ENCODE peak calls at places on chromosomes 6 and 20, in nine cellular contexts. S is ACHN, V is NB4, I is GM12892, N is islet precursor cell, W is Caki2, D is AG04450, K is choroid plexus epithelial cell, T is H4. F is an unnamed sample.

GRCh38 chr20:44218441-44218840 is 7.9 kb upstream of the OSER1 start:
- DNase-seq in K (no peak), T (no peak), S (no peak), V (no peak), I (no peak), D (no peak), N (no peak), W (no peak), F (no peak)

GRCh38 chr20:57502331-57502700 is 22.6 kb downstream of the CTCFL start:
- DNase-seq in D (no peak), I (no peak), V (no peak), T (no peak), S (no peak), N (no peak), W (no peak), K (no peak), F (no peak)

GRCh38 chr20:57435498-57436222 is 44.5 kb downstream of the RBM38 start:
- DNase-seq in V (peak; percentile 96), D (no peak), N (no peak), S (no peak), T (peak; percentile 98), K (peak; percentile 29), I (no peak), W (peak; percentile 74), F (peak; percentile 63)

GRCh38 chr20:17856837-17857605 is 111.6 kb downstream of the SNX5 start:
- DNase-seq in S (no peak), V (no peak), T (no peak), N (no peak), I (no peak), W (no peak), D (no peak), K (no peak), F (no peak)

GRCh38 chr6:20681243-20681684 is 147.0 kb downstream of the CDKAL1 start:
- DNase-seq in T (no peak), S (no peak), I (no peak), K (no peak), D (no peak), N (no peak), V (no peak), W (no peak), F (no peak)

GRCh38 chr20:6142348-6142993 is 19.6 kb upstream of the FERMT1 start:
- DNase-seq in W (peak; percentile 32), K (peak; percentile 82), I (no peak), N (no peak), T (peak; percentile 28), S (peak; percentile 54), D (peak; percentile 23), V (peak; percentile 78), F (peak; percentile 44)

GRCh38 chr6:84119277-84119676 is 85.7 kb downstream of the MRAP2 start:
- DNase-seq in D (no peak), K (peak; percentile 47), T (no peak), I (no peak), W (no peak), V (no peak), S (peak; percentile 1), N (no peak), F (no peak)

GRCh38 chr20:33672426-33673114 is 1.7 kb downstream of the NECAB3 start:
- DNase-seq in W (no peak), I (no peak), S (no peak), N (no peak), T (no peak), K (peak; percentile 60), V (no peak), D (no peak), F (no peak)

GRCh38 chr6:164756142-164756541 is 553.3 kb downstream of the C6orf118 start:
- DNase-seq in T (no peak), V (no peak), W (no peak), K (peak; percentile 0), I (no peak), D (no peak), N (no peak), S (no peak), F (no peak)

GRCh38 chr6:7975764-7976146 is 65.2 kb upstream of the TXNDC5 start:
- DNase-seq in S (no peak), W (peak; percentile 14), D (no peak), N (no peak), T (no peak), V (peak; percentile 27), K (peak; percentile 48), I (no peak), F (peak; percentile 13)

GRCh38 chr6:98769546-98769945 is 64.8 kb upstream of the POU3F2 start:
- DNase-seq in N (peak; percentile 63), V (peak; percentile 32), D (no peak), I (no peak), W (peak; percentile 20), T (no peak), S (peak; percentile 46), K (peak; percentile 12), F (no peak)

GRCh38 chr6:157177731-157178336 is 145.5 kb downstream of the TMEM242 start:
- DNase-seq in I (no peak), W (no peak), N (no peak), K (no peak), S (no peak), V (no peak), T (no peak), D (no peak), F (no peak)

GRCh38 chr6:131062245-131063027 is 609 bp downstream of the EPB41L2 start:
- DNase-seq in K (no peak), T (no peak), I (no peak), V (peak; percentile 40), D (no peak), S (peak; percentile 9), N (peak; percentile 62), W (peak; percentile 46), F (no peak)

GRCh38 chr6:43231053-43231452 is 1.8 kb upstream of the DNPH1 start:
- DNase-seq in W (no peak), K (no peak), T (no peak), S (no peak), N (peak; percentile 29), D (no peak), V (no peak), I (no peak), F (no peak)

GRCh38 chr6:122620902-122621301 is 10.7 kb downstream of the PKIB start:
- DNase-seq in T (no peak), I (no peak), S (no peak), N (no peak), D (no peak), W (peak; percentile 14), K (peak; percentile 23), V (no peak), F (no peak)

GRCh38 chr6:157151029-157151428 is 172.3 kb downstream of the TMEM242 start:
- DNase-seq in T (no peak), I (no peak), W (peak; percentile 88), D (no peak), V (no peak), S (no peak), K (peak; percentile 30), N (no peak), F (no peak)

GRCh38 chr6:37566209-37566859 is 66.6 kb upstream of the CCDC167 start:
- DNase-seq in D (no peak), W (no peak), V (peak; percentile 49), K (peak; percentile 35), I (peak; percentile 90), N (peak; percentile 84), T (no peak), S (peak; percentile 27), F (peak; percentile 87)

GRCh38 chr6:42511803-42512422 is 51.9 kb upstream of the UBR2 start:
- DNase-seq in K (no peak), T (no peak), V (no peak), I (no peak), W (no peak), S (peak; percentile 16), D (peak; percentile 18), N (no peak), F (no peak)

GRCh38 chr20:7147220-7147601 is 379.7 kb downstream of the BMP2 start:
- DNase-seq in N (no peak), K (no peak), S (no peak), V (no peak), W (no peak), T (no peak), I (no peak), D (no peak), F (no peak)

GRCh38 chr20:63767456-63767855 is 27.9 kb downstream of the SLC2A4RG start:
- DNase-seq in W (no peak), T (no peak), N (no peak), K (no peak), V (no peak), S (no peak), D (no peak), I (no peak), F (no peak)

GRCh38 chr20:37673429-37673828 is 20.4 kb upstream of the CTNNBL1 start:
- DNase-seq in K (no peak), S (no peak), N (no peak), D (no peak), W (no peak), I (no peak), T (no peak), V (no peak), F (no peak)

GRCh38 chr6:127190552-127190951 is 72.1 kb downstream of the RSPO3 start:
- DNase-seq in D (no peak), W (peak; percentile 17), T (peak; percentile 25), S (peak; percentile 47), I (no peak), V (peak; percentile 67), K (peak; percentile 85), N (no peak), F (no peak)

GRCh38 chr6:21732731-21733130 is 139.2 kb downstream of the SOX4 start:
- DNase-seq in D (no peak), S (no peak), N (no peak), I (no peak), W (peak; percentile 36), K (no peak), T (no peak), V (no peak), F (no peak)

GRCh38 chr6:42142118-42142835 is at the start of gene C6orf132:
- DNase-seq in D (no peak), N (peak; percentile 86), I (no peak), S (peak; percentile 59), W (no peak), V (no peak), T (no peak), K (peak; percentile 60), F (peak; percentile 31)

GRCh38 chr20:31842471-31843157 is 2.8 kb downstream of the FOXS1 start:
- DNase-seq in S (peak; percentile 57), N (peak; percentile 79), D (no peak), K (peak; percentile 94), I (no peak), W (no peak), T (no peak), V (peak; percentile 53), F (no peak)

GRCh38 chr6:1393641-1394283 is 4.4 kb downstream of the FOXF2 start:
- DNase-seq in S (no peak), W (no peak), T (no peak), V (no peak), N (no peak), K (no peak), I (no peak), D (no peak), F (no peak)

GRCh38 chr20:2864626-2865025 is 8.7 kb upstream of the PTPRA start:
- DNase-seq in W (no peak), T (no peak), I (no peak), D (no peak), S (no peak), K (no peak), V (no peak), N (no peak), F (no peak)

GRCh38 chr6:35237466-35237865 is 22.1 kb upstream of the ZNF76 start:
- DNase-seq in V (peak; percentile 37), D (no peak), K (no peak), I (no peak), W (no peak), N (peak; percentile 77), T (no peak), S (no peak), F (peak; percentile 27)

GRCh38 chr6:42155293-42155692 is 12.9 kb upstream of the C6orf132 start:
- DNase-seq in I (no peak), W (no peak), D (no peak), N (no peak), S (no peak), K (no peak), T (no peak), V (no peak), F (no peak)

GRCh38 chr6:27604986-27605385 is 132.1 kb upstream of the ZNF184 start:
- DNase-seq in T (no peak), D (no peak), K (peak; percentile 21), W (no peak), I (no peak), N (peak; percentile 59), S (peak; percentile 50), V (no peak), F (no peak)

GRCh38 chr6:37083243-37084138 is 78.0 kb downstream of the FGD2 start:
- DNase-seq in T (no peak), I (no peak), D (no peak), W (no peak), K (peak; percentile 94), V (peak; percentile 99), S (no peak), N (peak; percentile 60), F (no peak)